ENCODE peak calls at places on chromosome 11, in ten cellular contexts. D is thoracic aorta, I is PC-3, Q is body of pancreas, J is mucosa of descending colon, R is upper lobe of right lung, P is A549, W is psoas muscle, B is pancreas, Y is right lobe of liver. N is an unnamed sample. For H3K4me1, the result is how much of the 10 kb centered on the place peaks cover.

GRCh38 chr11:69910519-69911309 is 91.5 kb upstream of the FGF3 start:
- ATAC-seq in D (no peak), I (no peak), Q (no peak), J (no peak), R (no peak), P (peak), W (no peak), B (no peak), Y (no peak), N (no peak)

GRCh38 chr11:84465040-84465439 is 1162.1 kb downstream of the DLG2 start:
- ATAC-seq in D (no peak), I (no peak), Q (no peak), J (no peak), R (no peak), P (no peak), W (no peak), B (peak), Y (no peak), N (no peak)

GRCh38 chr11:60838132-60838531 is 3.8 kb upstream of the CCDC86 start:
- ATAC-seq in D (no peak), I (no peak), Q (no peak), J (no peak), R (no peak), P (peak), W (no peak), B (no peak), Y (no peak), N (no peak)

GRCh38 chr11:12502041-12502440 is 124.7 kb downstream of the PARVA start:
- ATAC-seq in D (no peak), I (no peak), Q (no peak), J (no peak), R (no peak), P (no peak), W (no peak), B (no peak), Y (no peak), N (no peak)

GRCh38 chr11:61577383-61578118 is 3.3 kb downstream of the SYT7 start:
- ATAC-seq in D (no peak), I (no peak), Q (no peak), J (no peak), R (no peak), P (peak), W (no peak), B (no peak), Y (peak), N (no peak)

GRCh38 chr11:133399855-133400625 is 132.3 kb downstream of the OPCML start:
- ATAC-seq in D (no peak), I (no peak), Q (no peak), J (no peak), R (peak), P (no peak), W (no peak), B (no peak), Y (no peak), N (no peak)

GRCh38 chr11:13336246-13336873 is 58.8 kb downstream of the BMAL1 start:
- ATAC-seq in D (no peak), I (no peak), Q (no peak), J (no peak), R (no peak), P (peak), W (peak), B (no peak), Y (peak), N (no peak)

GRCh38 chr11:93543292-93543977 is at the start of gene SMCO4:
- ATAC-seq in D (peak), I (peak), Q (peak), J (peak), R (peak), P (peak), W (peak), B (peak), Y (peak), N (peak)

GRCh38 chr11:46845440-46845739 is 690 bp downstream of the CKAP5 start:
- ATAC-seq in D (no peak), I (peak), Q (no peak), J (no peak), R (no peak), P (peak), W (no peak), B (no peak), Y (no peak), N (no peak)

GRCh38 chr11:19345519-19345847 is 104.7 kb upstream of the E2F8 start:
- ATAC-seq in D (no peak), I (no peak), Q (peak), J (peak), R (peak), P (peak), W (peak), B (peak), Y (peak), N (peak)

GRCh38 chr11:31535479-31535878 is 25.9 kb downstream of the ELP4 start:
- ATAC-seq in D (no peak), I (no peak), Q (no peak), J (peak), R (no peak), P (no peak), W (no peak), B (no peak), Y (no peak), N (no peak)

GRCh38 chr11:44203270-44204043 is 106.5 kb downstream of the ALX4 start:
- ATAC-seq in D (no peak), I (no peak), Q (no peak), J (peak), R (peak), P (no peak), W (peak), B (peak), Y (peak), N (no peak)

GRCh38 chr11:60985991-60986915 is 14.8 kb downstream of the CD6 start:
- ATAC-seq in D (no peak), I (peak), Q (peak), J (peak), R (peak), P (no peak), W (no peak), B (peak), Y (peak), N (no peak)

GRCh38 chr11:19094859-19095258 is 22.1 kb upstream of the ZDHHC13 start:
- ATAC-seq in D (no peak), I (no peak), Q (no peak), J (peak), R (no peak), P (no peak), W (no peak), B (no peak), Y (no peak), N (no peak)

GRCh38 chr11:112812719-112813118 is 148.5 kb upstream of the NCAM1 start:
- ATAC-seq in D (no peak), I (no peak), Q (no peak), J (no peak), R (no peak), P (no peak), W (no peak), B (no peak), Y (no peak), N (no peak)

GRCh38 chr11:69630009-69630870 is 10.7 kb upstream of the CCND1 start:
- ATAC-seq in D (no peak), I (peak), Q (no peak), J (no peak), R (peak), P (peak), W (no peak), B (no peak), Y (no peak), N (no peak)

GRCh38 chr11:66314561-66315497 is 2.0 kb downstream of the CD248 start:
- ATAC-seq in D (no peak), I (no peak), Q (no peak), J (no peak), R (no peak), P (no peak), W (no peak), B (no peak), Y (no peak), N (no peak)

GRCh38 chr11:110152199-110152598 is 59.0 kb downstream of the ZC3H12C start:
- ATAC-seq in D (no peak), I (no peak), Q (no peak), J (no peak), R (no peak), P (no peak), W (no peak), B (no peak), Y (no peak), N (no peak)

GRCh38 chr11:1876361-1877063 is 15.2 kb downstream of the PRR33 start:
- ATAC-seq in D (no peak), I (peak), Q (no peak), J (peak), R (peak), P (peak), W (peak), B (peak), Y (no peak), N (peak)

GRCh38 chr11:12840871-12841516 is 166.8 kb downstream of the TEAD1 start:
- ATAC-seq in D (no peak), I (peak), Q (no peak), J (peak), R (no peak), P (peak), W (no peak), B (no peak), Y (no peak), N (no peak)

GRCh38 chr11:208917-209260 is 1.4 kb downstream of the RIC8A start:
- ATAC-seq in D (no peak), I (no peak), Q (no peak), J (no peak), R (peak), P (peak), W (no peak), B (peak), Y (no peak), N (no peak)

GRCh38 chr11:75376175-75376574 is 23.1 kb upstream of the RPS3 start:
- ATAC-seq in D (no peak), I (no peak), Q (no peak), J (no peak), R (no peak), P (no peak), W (no peak), B (no peak), Y (no peak), N (no peak)

GRCh38 chr11:95341246-95341645 is 110.2 kb upstream of the SESN3 start:
- ATAC-seq in D (no peak), I (no peak), Q (no peak), J (peak), R (peak), P (no peak), W (no peak), B (no peak), Y (no peak), N (no peak)

GRCh38 chr11:19209617-19210016 is 7.8 kb upstream of the CSRP3 start:
- ATAC-seq in D (no peak), I (no peak), Q (no peak), J (no peak), R (no peak), P (no peak), W (peak), B (no peak), Y (no peak), N (no peak)

GRCh38 chr11:109112748-109113378 is 309.1 kb upstream of the C11orf87 start:
- ATAC-seq in D (no peak), I (peak), Q (no peak), J (no peak), R (no peak), P (no peak), W (no peak), B (peak), Y (no peak), N (no peak)

GRCh38 chr11:61356701-61357100 is 5.0 kb downstream of the CYB561A3 start:
- ATAC-seq in D (no peak), I (no peak), Q (no peak), J (no peak), R (no peak), P (no peak), W (no peak), B (no peak), Y (no peak), N (no peak)

GRCh38 chr11:122723106-122723505 is 67.6 kb downstream of the UBASH3B start:
- ATAC-seq in D (no peak), I (peak), Q (no peak), J (no peak), R (no peak), P (no peak), W (no peak), B (no peak), Y (no peak), N (no peak)

GRCh38 chr11:130514316-130514715 is 65.9 kb downstream of the ADAMTS15 start:
- ATAC-seq in D (no peak), I (no peak), Q (no peak), J (no peak), R (no peak), P (no peak), W (no peak), B (no peak), Y (no peak), N (no peak)

GRCh38 chr11:114080769-114081168 is 21.3 kb downstream of the ZBTB16 start:
- ATAC-seq in D (no peak), I (no peak), Q (no peak), J (no peak), R (peak), P (no peak), W (peak), B (no peak), Y (no peak), N (no peak)

GRCh38 chr11:68546555-68546954 is 86.0 kb downstream of the PPP6R3 start:
- ATAC-seq in D (no peak), I (peak), Q (no peak), J (peak), R (peak), P (peak), W (peak), B (no peak), Y (peak), N (no peak)

GRCh38 chr11:29623144-29623722 is 393.6 kb downstream of the KCNA4 start:
- ATAC-seq in D (no peak), I (no peak), Q (no peak), J (no peak), R (no peak), P (no peak), W (no peak), B (no peak), Y (no peak), N (no peak)

GRCh38 chr11:77776455-77776854 is 44.1 kb downstream of the RSF1 start:
- ATAC-seq in D (no peak), I (no peak), Q (no peak), J (no peak), R (no peak), P (peak), W (no peak), B (no peak), Y (no peak), N (no peak)

GRCh38 chr11:2027710-2028109 is 30.1 kb upstream of the H19 start:
- ATAC-seq in D (no peak), I (no peak), Q (no peak), J (no peak), R (no peak), P (peak), W (peak), B (no peak), Y (no peak), N (no peak)

GRCh38 chr11:34105957-34106504 is 602 bp downstream of the NAT10 start:
- ATAC-seq in D (peak), I (peak), Q (no peak), J (no peak), R (no peak), P (peak), W (peak), B (peak), Y (no peak), N (no peak)

GRCh38 chr11:64649304-64649703 is 58.3 kb downstream of the SLC22A12 start:
- ATAC-seq in D (no peak), I (no peak), Q (peak), J (peak), R (no peak), P (peak), W (no peak), B (peak), Y (no peak), N (no peak)

GRCh38 chr11:8865304-8865703 is 45.7 kb upstream of the AKIP1 start:
- ATAC-seq in D (no peak), I (no peak), Q (no peak), J (no peak), R (no peak), P (no peak), W (no peak), B (no peak), Y (peak), N (no peak)

GRCh38 chr11:134818531-134818930 is 406.5 kb upstream of the B3GAT1 start:
- ATAC-seq in D (no peak), I (peak), Q (no peak), J (no peak), R (peak), P (peak), W (no peak), B (no peak), Y (no peak), N (no peak)

DNA sequence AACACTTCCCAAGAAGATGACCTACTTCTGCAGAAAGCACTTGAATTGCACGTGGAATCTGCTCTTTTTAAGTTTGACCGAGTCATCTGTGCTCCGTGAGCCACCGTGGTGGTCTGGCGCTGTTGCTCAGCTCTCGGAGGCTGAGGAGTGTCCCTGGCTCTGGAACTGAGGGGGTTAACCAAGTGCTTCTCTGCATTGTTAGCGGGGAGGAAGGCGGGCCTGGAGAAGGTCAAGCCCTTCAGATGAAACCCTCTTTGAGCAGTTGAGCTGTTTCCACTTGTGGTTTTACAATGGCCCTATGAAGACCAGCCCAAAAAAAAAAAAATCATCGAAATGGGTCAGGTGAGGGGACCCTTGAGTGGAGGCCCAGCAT is 286.4 kb downstream of the NTM start:
- ATAC-seq in D (no peak), I (no peak), Q (no peak), J (no peak), R (no peak), P (no peak), W (no peak), B (no peak), Y (no peak), N (no peak)
- H3K4me1 ChIP-seq in D (under half), I (under half), Q (under half), J (under half), R (under half), P (under half), W (under half), B (under half), Y (under half), N (under half)

DNA sequence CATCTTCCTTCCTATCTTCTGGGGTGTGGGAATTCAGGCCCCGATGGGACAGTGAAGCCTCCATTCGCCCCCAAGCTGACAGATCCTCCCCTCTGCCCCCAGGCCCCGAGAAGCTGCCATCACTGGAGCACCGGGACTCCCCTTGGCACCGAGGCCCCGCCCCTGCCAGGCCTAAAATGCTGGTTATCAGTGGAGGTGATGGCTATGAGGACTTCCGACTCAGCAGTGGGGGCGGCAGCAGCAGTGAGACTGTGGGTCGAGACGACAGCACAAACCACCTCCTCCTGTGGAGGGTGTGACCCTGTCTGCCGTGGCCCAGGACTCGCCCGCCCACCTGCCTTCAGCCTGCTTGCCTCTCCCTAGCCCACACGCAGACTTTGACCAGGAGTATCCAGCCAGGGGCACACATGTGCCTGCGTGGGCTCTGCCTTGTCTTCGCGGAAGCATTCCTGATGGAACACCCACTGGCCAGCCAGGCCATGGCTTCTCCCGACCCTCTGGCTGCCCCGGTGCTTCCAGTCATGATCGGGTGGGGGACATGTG is 8.6 kb upstream of the RELT start:
- ATAC-seq in D (no peak), I (no peak), Q (no peak), J (no peak), R (no peak), P (no peak), W (no peak), B (no peak), Y (no peak), N (no peak)
- H3K4me1 ChIP-seq in D (under half), I (under half), Q (under half), J (under half), R (under half), P (under half), W (under half), B (under half), Y (under half), N (under half)

GRCh38 chr11:102479733-102480132 is 27.2 kb upstream of the TMEM123 start:
- ATAC-seq in D (no peak), I (no peak), Q (no peak), J (no peak), R (no peak), P (no peak), W (no peak), B (no peak), Y (no peak), N (no peak)

GRCh38 chr11:102473543-102473942 is 21.0 kb upstream of the TMEM123 start:
- ATAC-seq in D (no peak), I (no peak), Q (no peak), J (peak), R (peak), P (no peak), W (no peak), B (peak), Y (no peak), N (no peak)

GRCh38 chr11:102478660-102479245 is 26.2 kb upstream of the TMEM123 start:
- ATAC-seq in D (no peak), I (no peak), Q (no peak), J (peak), R (no peak), P (no peak), W (no peak), B (no peak), Y (no peak), N (no peak)

GRCh38 chr11:102476812-102477211 is 24.2 kb upstream of the TMEM123 start:
- ATAC-seq in D (no peak), I (peak), Q (peak), J (peak), R (peak), P (peak), W (peak), B (peak), Y (peak), N (no peak)

GRCh38 chr11:102476069-102476468 is 23.5 kb upstream of the TMEM123 start:
- ATAC-seq in D (no peak), I (no peak), Q (no peak), J (no peak), R (no peak), P (no peak), W (no peak), B (no peak), Y (peak), N (no peak)
- H3K4me1 ChIP-seq in D (under half), I (under half), Q (under half), J (under half), R (under half), P (under half), W (under half), B (under half), Y (under half), N (under half)

DNA sequence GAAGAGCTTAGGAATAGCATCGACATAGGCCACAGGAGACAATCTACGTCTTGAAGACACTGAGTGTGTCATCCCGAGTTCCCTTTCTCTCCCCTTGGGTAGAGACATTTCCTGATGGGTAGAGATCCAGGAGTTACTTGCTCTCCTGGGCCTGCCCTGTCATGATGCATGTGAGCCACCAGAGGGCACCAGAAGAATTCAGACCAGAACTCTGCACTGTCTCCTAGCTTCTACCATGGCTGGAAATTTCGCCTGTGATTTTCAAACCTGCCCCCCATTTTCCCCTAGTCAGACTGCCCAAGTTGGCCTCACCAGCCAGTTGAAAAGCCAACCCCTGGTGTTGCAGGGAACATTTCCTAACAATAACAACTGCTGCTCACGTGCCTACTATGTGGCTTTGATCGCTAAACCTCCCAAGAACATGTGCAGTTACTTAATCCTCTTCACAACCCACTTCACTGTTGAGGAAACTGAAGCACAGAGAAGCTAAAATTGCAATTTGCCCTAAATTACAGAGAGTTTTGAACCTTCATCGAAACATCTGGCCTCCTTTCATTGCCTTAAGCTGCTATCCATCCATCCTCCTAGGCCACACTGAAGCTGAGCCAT is 47.2 kb downstream of the C11orf58 start:
- ATAC-seq in D (no peak), I (peak), Q (peak), J (peak), R (peak), P (peak), W (peak), B (peak), Y (peak), N (peak)
- H3K4me1 ChIP-seq in D (under half), I (under half), Q (under half), J (under half), R (under half), P (under half), W (under half), B (under half), Y (under half), N (under half)

GRCh38 chr11:24705474-24705873 is 208.6 kb downstream of the LUZP2 start:
- ATAC-seq in D (no peak), I (no peak), Q (no peak), J (no peak), R (no peak), P (no peak), W (no peak), B (no peak), Y (no peak), N (no peak)
- H3K4me1 ChIP-seq in D (under half), I (under half), Q (under half), J (under half), R (under half), P (under half), W (under half), B (under half), Y (under half), N (under half)